ENCODE peak calls at places on chromosome 12, in five cellular contexts. W is HS-5; T is natural killer cell; A is EL; N is stimulated activated CD8-positive, alpha-beta memory T cell treated with anti-CD3 and anti-CD28 coated beads, Interleukin-2, amount 100 ng/mL, for 1 hour. H is an unnamed sample.

GRCh38 chr12:96501139-96501741 is 11.9 kb downstream of the CFAP54 start:
- DNase-seq in W (no peak), T (peak; percentile 23), A (peak; percentile 65), N (no peak), H (peak; percentile 58)

GRCh38 chr12:2801044-2801783 is 6.4 kb downstream of the FKBP4 start:
- DNase-seq in W (no peak), T (no peak), A (no peak), N (no peak), H (no peak)

GRCh38 chr12:124566181-124567034 is 1.0 kb downstream of the NCOR2 start:
- DNase-seq in W (peak; percentile 43), T (peak; percentile 56), A (peak; percentile 82), N (peak; percentile 46), H (peak; percentile 92)

GRCh38 chr12:93616584-93617101 is 44.2 kb downstream of the SOCS2 start:
- DNase-seq in W (no peak), T (no peak), A (peak; percentile 44), N (no peak), H (no peak)

GRCh38 chr12:46855760-46856159 is 30.0 kb upstream of the SLC38A4 start:
- DNase-seq in W (no peak), T (no peak), A (no peak), N (no peak), H (no peak)

GRCh38 chr12:80632835-80633234 is 74.6 kb upstream of the MYF6 start:
- DNase-seq in W (no peak), T (no peak), A (peak; percentile 23), N (no peak), H (no peak)

GRCh38 chr12:123973552-123974341 is 732 bp downstream of the ZNF664 start:
- DNase-seq in W (no peak), T (peak; percentile 36), A (peak; percentile 40), N (no peak), H (peak; percentile 57)

GRCh38 chr12:98594050-98594853 is 766 bp downstream of the SLC25A3 start:
- DNase-seq in W (no peak), T (no peak), A (peak; percentile 21), N (no peak), H (peak; percentile 59)

GRCh38 chr12:27572486-27573255 is 48.7 kb downstream of the PPFIBP1 start:
- DNase-seq in W (no peak), T (no peak), A (peak; percentile 46), N (no peak), H (no peak)

GRCh38 chr12:3364226-3364625 is 126.8 kb upstream of the PRMT8 start:
- DNase-seq in W (no peak), T (no peak), A (no peak), N (no peak), H (no peak)

GRCh38 chr12:122999196-122999946 is 18.9 kb downstream of the ARL6IP4 start:
- DNase-seq in W (no peak), T (no peak), A (no peak), N (no peak), H (no peak)

GRCh38 chr12:103771466-103771865 is 69.6 kb downstream of the NT5DC3 start:
- DNase-seq in W (no peak), T (no peak), A (peak; percentile 56), N (no peak), H (peak; percentile 33)

GRCh38 chr12:7375145-7375543 is 68.8 kb downstream of the CD163L1 start:
- DNase-seq in W (no peak), T (no peak), A (no peak), N (no peak), H (no peak)

GRCh38 chr12:65742481-65742971 is 81.8 kb upstream of the HMGA2 start:
- DNase-seq in W (no peak), T (no peak), A (peak; percentile 57), N (no peak), H (no peak)

GRCh38 chr12:95574030-95574429 is 22.8 kb upstream of the USP44 start:
- DNase-seq in W (no peak), T (no peak), A (no peak), N (no peak), H (no peak)

GRCh38 chr12:104816845-104817503 is 141.1 kb downstream of the SLC41A2 start:
- DNase-seq in W (no peak), T (no peak), A (peak; percentile 5), N (no peak), H (no peak)

GRCh38 chr12:114414031-114414865 is 8.3 kb upstream of the TBX5 start:
- DNase-seq in W (no peak), T (no peak), A (peak; percentile 48), N (no peak), H (no peak)

GRCh38 chr12:105676694-105677093 is 346.2 kb downstream of the C12orf75 start:
- DNase-seq in W (no peak), T (no peak), A (no peak), N (no peak), H (peak; percentile 58)

GRCh38 chr12:61311413-61311812 is 948.8 kb upstream of the USP15 start:
- DNase-seq in W (no peak), T (no peak), A (no peak), N (no peak), H (no peak)